ENCODE peak calls at places on chromosomes 3 and 15, in eight cellular contexts. E is GM12865, R is lower lobe of right lung, L is foreskin fibroblast, P is A549, Q is heart right ventricle, K is fibroblast of the aortic adventitia, Y is adrenal gland. U is an unnamed sample.

GRCh38 chr3:27479816-27480543 is 4.2 kb downstream of the SLC4A7 start:
- DNase-seq in Q (no peak), P (no peak), R (no peak), E (no peak), L (no peak), K (no peak), Y (no peak), U (no peak)

GRCh38 chr15:78672285-78673003 is 31.4 kb upstream of the CHRNB4 start:
- DNase-seq in L (no peak), Q (no peak), Y (no peak), K (no peak), E (no peak), R (no peak), P (peak), U (no peak)

GRCh38 chr3:81395739-81396138 is 365.7 kb downstream of the GBE1 start:
- DNase-seq in E (peak), K (no peak), P (peak), L (no peak), R (no peak), Q (no peak), Y (no peak), U (no peak)

GRCh38 chr3:101725192-101725889 is 927 bp downstream of the CEP97 start:
- DNase-seq in P (no peak), K (no peak), Q (peak), Y (peak), L (peak), E (peak), R (peak), U (no peak)

GRCh38 chr3:57706462-57706861 is 13.6 kb upstream of the DENND6A start:
- DNase-seq in Q (no peak), R (no peak), E (no peak), Y (no peak), L (peak), K (peak), P (peak), U (no peak)

GRCh38 chr3:9141903-9142302 is 107.5 kb downstream of the SRGAP3 start:
- DNase-seq in R (no peak), Q (no peak), L (no peak), Y (no peak), E (no peak), K (peak), P (no peak), U (no peak)

GRCh38 chr3:117939628-117940027 is 1095.0 kb downstream of the IGSF11 start:
- DNase-seq in L (no peak), K (no peak), Q (no peak), R (no peak), E (no peak), P (no peak), Y (no peak), U (no peak)

GRCh38 chr3:185399629-185400339 is 36.8 kb downstream of the MAP3K13 start:
- DNase-seq in K (no peak), E (no peak), R (no peak), Q (no peak), P (no peak), L (no peak), Y (no peak), U (no peak)

GRCh38 chr3:187919990-187920389 is 174.7 kb upstream of the BCL6 start:
- DNase-seq in Q (no peak), L (peak), K (no peak), P (no peak), Y (no peak), R (no peak), E (no peak), U (no peak)

GRCh38 chr3:46717447-46718231 is at the start of gene PRSS50:
- DNase-seq in E (peak), K (no peak), Q (peak), L (no peak), P (no peak), R (no peak), Y (peak), U (no peak)

GRCh38 chr15:76337047-76337738 is 620 bp downstream of the ISL2 start:
- DNase-seq in L (peak), Q (no peak), P (peak), R (no peak), E (peak), Y (no peak), K (peak), U (no peak)

GRCh38 chr3:66593978-66594377 is 93.2 kb upstream of the LRIG1 start:
- DNase-seq in K (peak), Y (no peak), L (peak), Q (no peak), R (no peak), P (peak), E (no peak), U (no peak)

GRCh38 chr3:182597621-182598041 is 195.7 kb upstream of the ATP11B start:
- DNase-seq in P (no peak), Y (no peak), K (peak), R (no peak), L (no peak), Q (no peak), E (no peak), U (no peak)

GRCh38 chr3:24523988-24524727 is 29.5 kb upstream of the THRB start:
- DNase-seq in L (no peak), R (no peak), Y (no peak), E (no peak), K (no peak), Q (no peak), P (no peak), U (no peak)

GRCh38 chr3:113086506-113087461 is 96.0 kb downstream of the GTPBP8 start:
- DNase-seq in K (no peak), E (no peak), P (peak), R (no peak), L (no peak), Q (no peak), Y (no peak), U (no peak)

GRCh38 chr3:188253123-188253793 is 99.3 kb downstream of the LPP start:
- DNase-seq in L (no peak), Q (no peak), K (no peak), Y (no peak), P (no peak), E (no peak), R (no peak), U (no peak)

GRCh38 chr15:22936577-22937472 is 43.3 kb downstream of the CYFIP1 start:
- DNase-seq in K (no peak), L (no peak), Y (no peak), P (no peak), E (peak), Q (no peak), R (no peak), U (peak)

GRCh38 chr3:14687360-14687759 is 12.4 kb downstream of the C3orf20 start:
- DNase-seq in L (no peak), R (no peak), P (no peak), E (peak), Y (no peak), Q (no peak), K (no peak), U (no peak)

GRCh38 chr3:52498134-52499054 is 3.3 kb downstream of the STAB1 start:
- DNase-seq in R (peak), L (peak), K (peak), Y (peak), P (no peak), Q (peak), E (no peak), U (no peak)

GRCh38 chr3:194346621-194347020 is 4.5 kb downstream of the CPN2 start:
- DNase-seq in L (no peak), Y (no peak), P (no peak), Q (no peak), K (no peak), E (no peak), R (no peak), U (no peak)

GRCh38 chr3:139455855-139456254 is 20.5 kb downstream of the RBP2 start:
- DNase-seq in E (peak), Y (no peak), Q (no peak), K (no peak), P (no peak), R (no peak), L (no peak), U (no peak)

GRCh38 chr3:70067860-70068479 is 68.4 kb downstream of the SAMMSON start:
- DNase-seq in E (no peak), Y (no peak), L (no peak), K (peak), Q (no peak), R (no peak), P (no peak), U (no peak)

GRCh38 chr3:197912770-197913476 is 37.1 kb upstream of the RPL35A start:
- DNase-seq in Y (peak), Q (no peak), P (no peak), E (peak), R (no peak), K (no peak), L (no peak), U (no peak)

GRCh38 chr15:85336870-85337269 is 43.5 kb upstream of the AKAP13 start:
- DNase-seq in R (no peak), L (no peak), E (no peak), Q (peak), Y (no peak), P (no peak), K (no peak), U (no peak)

GRCh38 chr15:85335193-85335939 is 45.0 kb upstream of the AKAP13 start:
- DNase-seq in K (no peak), L (no peak), P (no peak), R (no peak), E (no peak), Q (no peak), Y (no peak), U (no peak)

GRCh38 chr15:85337398-85338074 is 42.9 kb upstream of the AKAP13 start:
- DNase-seq in K (no peak), Q (peak), R (no peak), L (no peak), E (no peak), Y (peak), P (no peak), U (no peak)

GRCh38 chr15:85340852-85341251 is 39.6 kb upstream of the AKAP13 start:
- DNase-seq in L (no peak), K (no peak), Q (no peak), R (no peak), P (no peak), E (no peak), Y (no peak), U (no peak)

GRCh38 chr15:85339976-85340665 is 40.3 kb upstream of the AKAP13 start:
- DNase-seq in L (no peak), R (no peak), K (no peak), Q (no peak), E (no peak), Y (no peak), P (no peak), U (no peak)
- TF ChIP-seq CTCF in L (no peak), R (no peak), K (no peak), Q (no peak), E (no peak), Y (no peak), P (no peak), U (no peak)

DNA sequence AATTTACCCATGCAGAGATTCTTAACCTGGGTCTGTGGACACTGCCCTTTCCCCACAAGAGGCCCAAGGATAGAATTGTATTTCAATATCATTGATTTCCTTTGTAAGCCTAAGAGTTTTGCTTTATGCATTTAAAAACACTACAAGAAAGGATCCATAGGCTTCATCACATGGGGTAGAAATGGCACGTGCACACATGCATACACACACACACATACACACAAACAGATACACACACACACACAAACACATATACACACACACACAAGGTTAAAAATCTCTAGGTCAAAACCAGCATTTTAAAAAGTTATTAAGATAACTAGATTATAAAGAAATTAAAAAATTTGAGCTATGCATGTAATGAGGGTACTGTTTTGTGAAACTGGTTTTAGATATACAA is 35.5 kb upstream of the CD47 start:
- DNase-seq in Y (no peak), Q (no peak), K (no peak), R (no peak), P (no peak), L (no peak), E (no peak), U (no peak)
- H3K4me3 ChIP-seq in Y (no peak), Q (peak), K (no peak), R (no peak), P (no peak), L (no peak), E (peak), U (peak)

GRCh38 chr3:10300087-10300486 is 7.3 kb upstream of the GHRL start:
- DNase-seq in R (no peak), E (no peak), K (no peak), L (no peak), P (no peak), Q (no peak), Y (no peak), U (no peak)

GRCh38 chr3:10299679-10300078 is 6.9 kb upstream of the GHRL start:
- DNase-seq in R (no peak), E (peak), K (no peak), L (peak), P (no peak), Q (no peak), Y (no peak), U (no peak)

GRCh38 chr3:10303785-10304184 is 11.0 kb upstream of the GHRL start:
- DNase-seq in Q (no peak), P (no peak), R (no peak), E (no peak), L (no peak), K (no peak), Y (no peak), U (no peak)

GRCh38 chr3:10303105-10303504 is 10.4 kb upstream of the GHRL start:
- DNase-seq in R (no peak), K (no peak), Y (no peak), E (no peak), L (no peak), P (no peak), Q (no peak), U (no peak)

DNA sequence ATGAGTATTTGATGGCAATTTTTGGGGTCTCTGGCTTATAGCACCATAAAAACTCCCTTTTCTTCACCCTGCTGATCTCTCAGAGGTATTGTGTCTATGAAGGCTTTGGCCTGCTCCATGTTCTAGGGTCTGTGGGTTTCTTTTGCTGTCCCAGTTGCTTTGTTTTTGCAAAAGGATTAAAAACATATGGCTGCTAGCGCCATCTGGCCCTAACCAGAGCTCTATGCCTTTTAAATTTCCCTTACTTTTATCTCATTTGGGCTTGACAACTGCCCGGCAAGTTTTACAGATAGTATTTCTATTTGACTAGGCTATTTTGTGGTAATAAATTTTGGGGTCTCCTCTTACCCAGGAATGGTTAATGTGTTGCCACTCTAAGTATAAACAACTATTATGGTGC is 6.4 kb upstream of the GHRL start:
- DNase-seq in Y (no peak), R (no peak), K (peak), P (no peak), E (no peak), Q (no peak), L (no peak), U (no peak)
- TF ChIP-seq CTCF in Y (no peak), R (no peak), K (no peak), P (no peak), E (no peak), Q (no peak), L (no peak), U (no peak)

DNA sequence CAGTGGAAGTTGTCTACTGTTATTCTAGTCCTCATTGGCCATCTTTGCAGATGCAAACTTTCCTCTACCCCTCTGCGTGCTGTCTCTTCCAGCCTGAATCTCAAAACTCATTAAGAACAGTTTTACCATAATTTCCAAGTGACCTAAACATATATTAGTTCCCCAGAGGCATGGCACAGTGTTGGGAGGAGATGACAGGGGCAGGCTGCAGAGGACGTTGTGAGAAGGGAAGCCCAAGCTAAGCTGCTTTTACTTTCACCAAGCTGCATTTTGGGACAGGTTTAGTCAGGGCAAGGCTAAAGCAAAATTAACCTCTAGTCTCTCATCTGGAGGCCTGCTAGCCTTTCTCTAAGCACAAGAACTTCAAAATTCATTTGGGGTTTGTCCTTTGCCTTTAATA is 318.6 kb upstream of the SATB1 start:
- DNase-seq in Q (no peak), P (no peak), K (no peak), R (no peak), Y (no peak), L (no peak), E (no peak), U (no peak)
- H3K4me3 ChIP-seq in Q (no peak), P (no peak), K (no peak), R (no peak), Y (no peak), L (no peak), E (no peak), U (no peak)

GRCh38 chr3:29201609-29202008 is 79.3 kb upstream of the RBMS3 start:
- DNase-seq in K (no peak), L (no peak), Y (no peak), R (no peak), P (no peak), E (no peak), Q (no peak), U (no peak)

GRCh38 chr3:29203846-29204245 is 77.0 kb upstream of the RBMS3 start:
- DNase-seq in E (no peak), R (no peak), L (no peak), Q (no peak), K (peak), Y (no peak), P (no peak), U (no peak)

DNA sequence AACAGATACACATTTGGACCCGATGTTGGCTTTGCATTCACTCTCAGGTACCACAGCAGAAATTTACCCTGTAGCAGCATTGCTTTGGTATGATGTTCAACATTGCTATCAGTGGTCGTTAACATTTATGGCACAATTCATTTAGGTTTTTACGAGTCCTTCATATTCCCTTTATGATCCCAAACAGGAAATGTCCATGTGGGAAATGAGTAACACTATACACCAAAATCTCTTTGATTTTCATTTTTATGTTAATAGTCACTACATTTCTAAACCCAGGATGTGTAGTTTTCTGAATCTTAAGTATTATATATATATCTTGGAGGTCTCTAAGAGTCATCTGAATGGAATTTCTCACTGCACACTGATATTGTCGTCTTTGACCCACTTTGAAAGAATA is 78.5 kb upstream of the RBMS3 start:
- DNase-seq in R (no peak), Q (no peak), K (peak), L (no peak), P (no peak), Y (no peak), E (no peak), U (no peak)
- TF ChIP-seq CTCF in R (no peak), Q (no peak), K (no peak), L (no peak), P (no peak), Y (no peak), E (no peak), U (no peak)

GRCh38 chr15:64856429-64857145 is 14.9 kb downstream of the PLEKHO2 start:
- DNase-seq in L (peak), E (no peak), Y (peak), P (peak), Q (peak), K (peak), R (no peak), U (no peak)
- H3K4me3 ChIP-seq in L (no peak), E (no peak), Y (no peak), P (no peak), Q (no peak), K (no peak), R (no peak), U (no peak)

GRCh38 chr15:92914768-92915221 is 14.7 kb downstream of the CHD2 start:
- DNase-seq in R (no peak), Y (no peak), L (no peak), E (peak), K (no peak), Q (no peak), P (peak), U (no peak)

GRCh38 chr15:92915766-92916435 is 15.8 kb downstream of the CHD2 start:
- DNase-seq in L (no peak), Q (no peak), R (no peak), E (no peak), P (no peak), Y (no peak), K (no peak), U (no peak)

GRCh38 chr15:92920595-92921169 is 20.6 kb downstream of the CHD2 start:
- DNase-seq in Y (no peak), P (no peak), K (no peak), E (no peak), R (no peak), L (no peak), Q (no peak), U (no peak)

GRCh38 chr15:92921215-92922131 is 21.3 kb downstream of the CHD2 start:
- DNase-seq in P (peak), Y (no peak), R (no peak), E (no peak), K (peak), L (peak), Q (no peak), U (no peak)

DNA sequence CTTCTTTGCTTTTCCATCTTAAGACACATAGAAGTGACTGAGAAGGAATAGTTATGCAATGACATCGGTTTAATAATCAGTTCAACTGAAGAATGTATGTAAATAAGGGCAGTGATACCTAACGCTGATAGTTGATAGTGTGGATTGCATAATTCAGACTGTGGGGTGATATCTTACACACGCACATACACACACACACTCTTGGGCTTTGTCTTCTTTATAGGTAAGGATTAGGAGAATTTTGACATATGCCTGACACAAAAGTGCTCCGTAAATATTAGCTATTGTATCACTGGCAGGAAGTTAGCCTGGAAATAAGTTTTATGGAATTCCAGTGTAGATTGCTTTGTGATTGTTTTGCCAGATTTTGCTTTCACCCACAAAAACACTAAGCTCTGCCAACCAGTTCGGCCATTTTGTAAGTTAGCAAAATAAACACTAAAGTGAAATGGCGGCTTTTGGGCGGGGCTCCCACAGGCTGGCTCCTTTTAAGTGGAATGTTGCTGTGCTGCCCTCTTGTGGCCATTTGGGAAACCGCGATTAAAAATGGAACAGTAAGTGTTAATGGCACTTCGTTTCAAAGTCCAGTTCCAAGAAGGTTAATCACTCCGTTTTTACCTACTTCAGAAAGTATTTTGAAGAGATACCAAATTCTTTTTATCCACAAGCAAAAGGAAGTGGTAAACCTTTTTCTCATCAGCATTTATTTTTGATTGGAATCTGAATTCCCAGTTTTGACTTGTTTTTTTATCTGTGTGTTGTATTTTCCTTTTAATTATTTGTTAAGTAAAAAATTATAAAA is 17.7 kb downstream of the CHD2 start:
- DNase-seq in Y (peak), P (peak), Q (peak), K (peak), R (peak), E (peak), L (peak), U (peak)
- TF ChIP-seq CTCF in Y (peak), P (peak), Q (peak), K (peak), R (peak), E (peak), L (peak), U (peak)

GRCh38 chr3:180306691-180307090 is 270.0 kb upstream of the PEX5L start:
- DNase-seq in Q (no peak), Y (no peak), R (no peak), K (peak), E (no peak), L (no peak), P (no peak), U (no peak)
- H3K4me3 ChIP-seq in Q (no peak), Y (no peak), R (no peak), K (no peak), E (no peak), L (no peak), P (no peak), U (no peak)

U was measured in GM12864.